ENCODE peak calls at places on chromosomes 1 and 21, in seven cellular contexts. One of them, this sample, is unnamed.
A peak's percentile ranks its signal among the peaks of the same experiment; 100 is the strongest.

GRCh38 chr1:32701951-32702598 is 495 bp downstream of the SYNC start:
- DNase-seq in CD4-positive, alpha-beta memory T cell: no peak
- DNase-seq in CD4-positive, CD25-positive, alpha-beta regulatory T cell: no peak
- DNase-seq in CD8-positive, alpha-beta memory T cell: no peak
- DNase-seq in transverse colon: no peak
- DNase-seq in mesenchymal stem cell: peak; percentile 57
- DNase-seq in brain microvascular endothelial cell: peak; percentile 11
- DNase-seq in this sample: no peak

GRCh38 chr1:111417755-111418154 is 9.8 kb downstream of the OVGP1 start:
- DNase-seq in CD8-positive, alpha-beta memory T cell: no peak
- DNase-seq in mesenchymal stem cell: peak; percentile 92
- DNase-seq in transverse colon: no peak
- DNase-seq in CD4-positive, alpha-beta memory T cell: no peak
- DNase-seq in CD4-positive, CD25-positive, alpha-beta regulatory T cell: no peak
- DNase-seq in brain microvascular endothelial cell: no peak
- DNase-seq in this sample: peak; percentile 50

GRCh38 chr1:28905921-28906666 is 8.3 kb upstream of the EPB41 start:
- DNase-seq in mesenchymal stem cell: no peak
- DNase-seq in CD8-positive, alpha-beta memory T cell: no peak
- DNase-seq in transverse colon: no peak
- DNase-seq in CD4-positive, alpha-beta memory T cell: no peak
- DNase-seq in CD4-positive, CD25-positive, alpha-beta regulatory T cell: no peak
- DNase-seq in brain microvascular endothelial cell: no peak
- DNase-seq in this sample: no peak

GRCh38 chr1:1677718-1678580 is 14.6 kb downstream of the SLC35E2B start:
- DNase-seq in brain microvascular endothelial cell: no peak
- DNase-seq in CD4-positive, CD25-positive, alpha-beta regulatory T cell: peak; percentile 71
- DNase-seq in CD4-positive, alpha-beta memory T cell: peak; percentile 50
- DNase-seq in mesenchymal stem cell: no peak
- DNase-seq in CD8-positive, alpha-beta memory T cell: peak; percentile 36
- DNase-seq in transverse colon: peak; percentile 54
- DNase-seq in this sample: no peak

GRCh38 chr1:119462964-119463363 is 44.0 kb upstream of the HSD3B1 start:
- DNase-seq in transverse colon: no peak
- DNase-seq in brain microvascular endothelial cell: no peak
- DNase-seq in CD4-positive, CD25-positive, alpha-beta regulatory T cell: no peak
- DNase-seq in mesenchymal stem cell: no peak
- DNase-seq in CD8-positive, alpha-beta memory T cell: no peak
- DNase-seq in CD4-positive, alpha-beta memory T cell: no peak
- DNase-seq in this sample: no peak

GRCh38 chr1:10717296-10718082 is 79.0 kb downstream of the CASZ1 start:
- DNase-seq in CD8-positive, alpha-beta memory T cell: no peak
- DNase-seq in transverse colon: no peak
- DNase-seq in brain microvascular endothelial cell: no peak
- DNase-seq in CD4-positive, CD25-positive, alpha-beta regulatory T cell: no peak
- DNase-seq in mesenchymal stem cell: no peak
- DNase-seq in CD4-positive, alpha-beta memory T cell: no peak
- DNase-seq in this sample: no peak

GRCh38 chr1:29682171-29682917 is 446.0 kb downstream of the PTPRU start:
- DNase-seq in CD4-positive, CD25-positive, alpha-beta regulatory T cell: no peak
- DNase-seq in CD4-positive, alpha-beta memory T cell: no peak
- DNase-seq in mesenchymal stem cell: no peak
- DNase-seq in CD8-positive, alpha-beta memory T cell: no peak
- DNase-seq in brain microvascular endothelial cell: no peak
- DNase-seq in transverse colon: no peak
- DNase-seq in this sample: no peak

GRCh38 chr1:76835203-76835602 is 32.1 kb upstream of the ST6GALNAC5 start:
- DNase-seq in CD8-positive, alpha-beta memory T cell: no peak
- DNase-seq in mesenchymal stem cell: no peak
- DNase-seq in brain microvascular endothelial cell: peak; percentile 3
- DNase-seq in CD4-positive, alpha-beta memory T cell: no peak
- DNase-seq in CD4-positive, CD25-positive, alpha-beta regulatory T cell: no peak
- DNase-seq in transverse colon: no peak
- DNase-seq in this sample: no peak

GRCh38 chr1:154350383-154350782 is 25.1 kb downstream of the ATP8B2 start:
- DNase-seq in CD4-positive, CD25-positive, alpha-beta regulatory T cell: no peak
- DNase-seq in mesenchymal stem cell: no peak
- DNase-seq in CD4-positive, alpha-beta memory T cell: no peak
- DNase-seq in transverse colon: peak; percentile 50
- DNase-seq in brain microvascular endothelial cell: no peak
- DNase-seq in CD8-positive, alpha-beta memory T cell: no peak
- DNase-seq in this sample: no peak

DNA sequence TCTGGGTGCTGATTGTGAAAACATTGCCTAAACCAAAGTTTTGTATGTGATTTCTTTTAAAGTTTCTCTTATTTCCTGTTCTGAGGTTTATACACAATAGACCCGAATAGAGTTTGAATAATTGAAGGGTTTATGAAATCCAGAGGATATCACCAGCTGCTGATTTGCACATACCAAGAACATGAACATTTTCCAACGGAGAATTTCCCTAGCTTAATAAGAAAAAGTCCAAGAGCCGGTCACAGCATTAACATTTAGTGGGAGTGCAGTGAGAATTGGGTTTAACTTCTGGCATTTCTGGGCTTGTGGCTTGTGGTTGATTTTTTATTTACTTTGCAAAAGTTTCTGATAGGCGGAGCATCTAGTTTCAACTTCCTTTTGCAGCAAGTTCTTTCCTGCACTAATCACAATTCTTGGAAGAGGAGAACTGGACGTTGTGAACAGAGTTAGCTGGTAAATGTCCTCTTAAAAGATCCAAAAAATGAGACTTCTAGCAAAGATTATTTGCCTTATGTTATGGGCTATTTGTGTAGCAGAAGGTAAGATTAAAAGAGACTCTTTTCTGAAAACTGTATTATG is at the start of gene CFH:
- DNase-seq in brain microvascular endothelial cell: peak; percentile 90
- DNase-seq in transverse colon: no peak
- DNase-seq in CD4-positive, alpha-beta memory T cell: peak; percentile 6
- DNase-seq in CD4-positive, CD25-positive, alpha-beta regulatory T cell: no peak
- DNase-seq in mesenchymal stem cell: peak; percentile 88
- DNase-seq in CD8-positive, alpha-beta memory T cell: no peak
- DNase-seq in this sample: peak; percentile 71
- H3K27ac ChIP-seq in brain microvascular endothelial cell: peak within 1 kb of the TSS; percentile 42
- H3K27ac ChIP-seq in transverse colon: peak within 1 kb of the TSS; percentile 48
- H3K27ac ChIP-seq in CD4-positive, alpha-beta memory T cell: no peak within 1 kb of the TSS
- H3K27ac ChIP-seq in CD4-positive, CD25-positive, alpha-beta regulatory T cell: no peak within 1 kb of the TSS
- H3K27ac ChIP-seq in mesenchymal stem cell: peak within 1 kb of the TSS; percentile 75
- H3K27ac ChIP-seq in CD8-positive, alpha-beta memory T cell: peak within 1 kb of the TSS; percentile 51
- H3K27ac ChIP-seq in this sample: no peak within 1 kb of the TSS

DNA sequence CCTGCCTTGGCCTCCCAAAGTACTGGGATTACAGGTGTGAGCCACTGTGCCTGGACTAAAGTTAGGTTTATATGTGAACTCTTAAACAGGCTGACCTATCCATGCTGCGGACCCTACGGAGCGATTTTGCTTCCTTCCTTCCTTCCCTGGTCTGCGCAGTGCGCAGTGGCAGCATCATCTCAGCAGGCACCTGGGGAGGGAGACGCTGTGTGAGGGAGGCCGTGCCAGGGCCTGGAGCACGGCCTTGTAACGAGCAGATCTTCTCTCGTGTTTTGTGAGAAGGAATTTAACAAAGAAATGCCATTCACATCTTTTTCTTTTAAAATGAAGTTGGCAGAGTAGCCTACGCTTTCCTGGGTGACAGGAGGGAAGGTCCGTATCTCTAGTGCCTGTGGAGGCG is 45.8 kb downstream of the PKNOX1 start:
- DNase-seq in CD4-positive, alpha-beta memory T cell: no peak
- DNase-seq in CD4-positive, CD25-positive, alpha-beta regulatory T cell: no peak
- DNase-seq in CD8-positive, alpha-beta memory T cell: no peak
- DNase-seq in transverse colon: no peak
- DNase-seq in mesenchymal stem cell: no peak
- DNase-seq in brain microvascular endothelial cell: no peak
- DNase-seq in this sample: no peak
- H3K27ac ChIP-seq in CD4-positive, alpha-beta memory T cell: no peak overlapping the region
- H3K27ac ChIP-seq in CD4-positive, CD25-positive, alpha-beta regulatory T cell: no peak overlapping the region
- H3K27ac ChIP-seq in CD8-positive, alpha-beta memory T cell: no peak overlapping the region
- H3K27ac ChIP-seq in transverse colon: no peak overlapping the region
- H3K27ac ChIP-seq in mesenchymal stem cell: no peak overlapping the region
- H3K27ac ChIP-seq in brain microvascular endothelial cell: no peak overlapping the region
- H3K27ac ChIP-seq in this sample: no peak overlapping the region

GRCh38 chr1:3217096-3217724 is 148.2 kb downstream of the PRDM16 start:
- DNase-seq in transverse colon: no peak
- DNase-seq in brain microvascular endothelial cell: no peak
- DNase-seq in CD4-positive, alpha-beta memory T cell: no peak
- DNase-seq in mesenchymal stem cell: no peak
- DNase-seq in CD8-positive, alpha-beta memory T cell: no peak
- DNase-seq in CD4-positive, CD25-positive, alpha-beta regulatory T cell: no peak
- DNase-seq in this sample: no peak
- H3K27ac ChIP-seq in transverse colon: no peak overlapping the region
- H3K27ac ChIP-seq in brain microvascular endothelial cell: no peak overlapping the region
- H3K27ac ChIP-seq in CD4-positive, alpha-beta memory T cell: no peak overlapping the region
- H3K27ac ChIP-seq in mesenchymal stem cell: no peak overlapping the region
- H3K27ac ChIP-seq in CD8-positive, alpha-beta memory T cell: no peak overlapping the region
- H3K27ac ChIP-seq in CD4-positive, CD25-positive, alpha-beta regulatory T cell: no peak overlapping the region
- H3K27ac ChIP-seq in this sample: no peak overlapping the region

GRCh38 chr1:233689017-233689747 is 75.3 kb downstream of the KCNK1 start:
- DNase-seq in mesenchymal stem cell: no peak
- DNase-seq in brain microvascular endothelial cell: no peak
- DNase-seq in transverse colon: no peak
- DNase-seq in CD4-positive, alpha-beta memory T cell: no peak
- DNase-seq in CD4-positive, CD25-positive, alpha-beta regulatory T cell: no peak
- DNase-seq in CD8-positive, alpha-beta memory T cell: no peak
- DNase-seq in this sample: no peak
- H3K27ac ChIP-seq in mesenchymal stem cell: no peak overlapping the region
- H3K27ac ChIP-seq in brain microvascular endothelial cell: no peak overlapping the region
- H3K27ac ChIP-seq in transverse colon: no peak overlapping the region
- H3K27ac ChIP-seq in CD4-positive, alpha-beta memory T cell: no peak overlapping the region
- H3K27ac ChIP-seq in CD4-positive, CD25-positive, alpha-beta regulatory T cell: no peak overlapping the region
- H3K27ac ChIP-seq in CD8-positive, alpha-beta memory T cell: no peak overlapping the region
- H3K27ac ChIP-seq in this sample: no peak overlapping the region

DNA sequence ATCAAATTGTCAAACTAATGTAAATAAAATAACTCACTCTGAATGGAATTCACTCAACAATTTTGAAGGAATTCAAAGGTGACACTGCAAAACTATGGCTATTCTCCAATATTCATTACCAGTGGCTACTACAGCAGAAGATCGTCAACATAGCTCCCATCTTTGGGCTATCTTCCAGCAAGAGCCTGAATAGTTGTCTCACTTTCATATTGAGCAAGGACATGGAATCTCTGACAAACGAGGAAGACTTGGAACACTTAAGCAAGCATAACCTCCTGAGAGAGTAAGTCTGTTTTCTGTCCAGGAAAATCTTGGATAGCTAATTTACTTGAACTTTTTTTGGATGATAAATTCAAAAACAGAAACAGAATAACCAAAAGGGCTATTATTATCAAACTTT is 54.8 kb upstream of the DPT start:
- DNase-seq in CD4-positive, alpha-beta memory T cell: no peak
- DNase-seq in mesenchymal stem cell: peak; percentile 77
- DNase-seq in transverse colon: no peak
- DNase-seq in CD4-positive, CD25-positive, alpha-beta regulatory T cell: no peak
- DNase-seq in CD8-positive, alpha-beta memory T cell: no peak
- DNase-seq in brain microvascular endothelial cell: no peak
- DNase-seq in this sample: no peak
- H3K27ac ChIP-seq in CD4-positive, alpha-beta memory T cell: no peak overlapping the region
- H3K27ac ChIP-seq in mesenchymal stem cell: no peak overlapping the region
- H3K27ac ChIP-seq in transverse colon: peak overlapping the region; percentile 1
- H3K27ac ChIP-seq in CD4-positive, CD25-positive, alpha-beta regulatory T cell: no peak overlapping the region
- H3K27ac ChIP-seq in CD8-positive, alpha-beta memory T cell: no peak overlapping the region
- H3K27ac ChIP-seq in brain microvascular endothelial cell: no peak overlapping the region
- H3K27ac ChIP-seq in this sample: no peak overlapping the region

DNA sequence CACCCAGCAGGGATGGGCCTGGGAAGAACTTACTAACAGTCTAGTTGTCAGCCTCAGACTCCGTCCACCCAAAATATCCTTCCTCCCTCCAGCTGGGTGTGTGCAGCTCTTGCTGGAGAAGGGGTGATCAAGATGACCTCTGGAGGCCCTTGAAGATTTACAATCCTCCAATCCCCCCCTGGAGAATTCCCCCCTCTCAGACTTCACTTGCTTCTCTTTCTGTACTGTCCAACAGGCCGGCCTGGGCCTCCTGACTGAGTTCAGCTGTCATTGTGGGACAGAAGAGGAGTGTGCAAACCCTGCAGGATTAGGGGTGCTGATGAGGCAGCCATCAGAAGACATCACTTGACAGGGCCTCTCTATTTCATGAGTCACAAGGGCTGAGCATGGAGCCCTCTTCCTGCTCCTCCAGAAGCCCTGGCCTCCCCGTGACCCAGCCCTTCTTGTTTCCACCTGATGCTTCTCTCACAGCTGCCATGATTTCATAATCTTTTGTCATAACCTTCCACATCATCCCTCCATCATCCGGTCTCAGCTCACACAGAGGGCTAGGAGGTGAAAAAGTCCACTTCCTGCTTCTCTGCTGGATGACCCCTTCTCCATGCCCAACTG is 17.5 kb upstream of the IGFN1 start:
- DNase-seq in mesenchymal stem cell: peak; percentile 22
- DNase-seq in CD4-positive, alpha-beta memory T cell: no peak
- DNase-seq in CD8-positive, alpha-beta memory T cell: no peak
- DNase-seq in brain microvascular endothelial cell: peak; percentile 14
- DNase-seq in transverse colon: no peak
- DNase-seq in CD4-positive, CD25-positive, alpha-beta regulatory T cell: no peak
- DNase-seq in this sample: no peak
- H3K27ac ChIP-seq in mesenchymal stem cell: no peak overlapping the region
- H3K27ac ChIP-seq in CD4-positive, alpha-beta memory T cell: no peak overlapping the region
- H3K27ac ChIP-seq in CD8-positive, alpha-beta memory T cell: no peak overlapping the region
- H3K27ac ChIP-seq in brain microvascular endothelial cell: no peak overlapping the region
- H3K27ac ChIP-seq in transverse colon: no peak overlapping the region
- H3K27ac ChIP-seq in CD4-positive, CD25-positive, alpha-beta regulatory T cell: no peak overlapping the region
- H3K27ac ChIP-seq in this sample: no peak overlapping the region

GRCh38 chr1:170671629-170671963 is 7.7 kb downstream of the PRRX1 start:
- DNase-seq in transverse colon: no peak
- DNase-seq in brain microvascular endothelial cell: no peak
- DNase-seq in mesenchymal stem cell: no peak
- DNase-seq in CD8-positive, alpha-beta memory T cell: no peak
- DNase-seq in CD4-positive, alpha-beta memory T cell: no peak
- DNase-seq in CD4-positive, CD25-positive, alpha-beta regulatory T cell: no peak
- DNase-seq in this sample: no peak
- H3K27ac ChIP-seq in transverse colon: no peak overlapping the region
- H3K27ac ChIP-seq in brain microvascular endothelial cell: no peak overlapping the region
- H3K27ac ChIP-seq in mesenchymal stem cell: no peak overlapping the region
- H3K27ac ChIP-seq in CD8-positive, alpha-beta memory T cell: no peak overlapping the region
- H3K27ac ChIP-seq in CD4-positive, alpha-beta memory T cell: no peak overlapping the region
- H3K27ac ChIP-seq in CD4-positive, CD25-positive, alpha-beta regulatory T cell: no peak overlapping the region
- H3K27ac ChIP-seq in this sample: no peak overlapping the region